ENCODE peak calls at places on chromosomes 16 and 17, in seven cellular contexts. M is prostate gland, O is neuronal stem cell, Q is mesendoderm, A is cardiac muscle cell, R is heart left ventricle, I is heart right ventricle. C is an unnamed sample.

GRCh38 chr17:48429156-48429555 is 858 bp downstream of the SKAP1 start:
- DNase-seq in R (no peak), Q (peak), O (no peak), A (no peak), I (no peak), M (no peak), C (no peak)

GRCh38 chr17:8366231-8366630 is 10.3 kb downstream of the KRABD2 start:
- DNase-seq in I (no peak), Q (no peak), M (no peak), O (no peak), R (no peak), A (peak), C (no peak)

GRCh38 chr17:17947966-17948365 is 24.2 kb downstream of the TOM1L2 start:
- DNase-seq in O (no peak), A (no peak), Q (no peak), R (no peak), I (no peak), M (no peak), C (no peak)

GRCh38 chr16:4597174-4597573 is 17.5 kb downstream of the UBALD1 start:
- DNase-seq in M (no peak), R (no peak), I (no peak), A (no peak), O (no peak), Q (no peak), C (no peak)

GRCh38 chr17:35809855-35810461 is 674 bp downstream of the TAF15 start:
- DNase-seq in A (no peak), M (no peak), R (no peak), I (no peak), Q (no peak), O (no peak), C (no peak)

GRCh38 chr17:35730400-35731005 is 936 bp upstream of the RASL10B start:
- DNase-seq in R (no peak), O (no peak), Q (no peak), I (no peak), A (no peak), M (no peak), C (no peak)

GRCh38 chr17:2892305-2892971 is 96.2 kb downstream of the RAP1GAP2 start:
- DNase-seq in A (peak), Q (peak), R (peak), O (no peak), I (no peak), M (no peak), C (peak)

GRCh38 chr16:50599494-50599893 is 51.3 kb downstream of the NKD1 start:
- DNase-seq in M (no peak), R (peak), Q (no peak), I (no peak), O (no peak), A (no peak), C (no peak)

GRCh38 chr16:2912330-2913199 is 834 bp downstream of the FLYWCH1 start:
- DNase-seq in A (peak), M (no peak), R (peak), O (no peak), I (peak), Q (peak), C (no peak)

GRCh38 chr16:30027588-30028437 is 3.3 kb downstream of the TLCD3B start:
- DNase-seq in R (no peak), M (no peak), I (no peak), Q (no peak), A (no peak), O (no peak), C (peak)

GRCh38 chr16:526181-527014 is 1.1 kb upstream of the CAPN15 start:
- DNase-seq in A (peak), Q (peak), O (no peak), R (peak), I (peak), M (no peak), C (peak)

GRCh38 chr17:34582185-34582900 is 3.0 kb downstream of the TMEM132E start:
- DNase-seq in A (no peak), O (no peak), I (no peak), R (no peak), Q (no peak), M (no peak), C (no peak)

GRCh38 chr17:39123627-39124026 is 27.8 kb downstream of the PLXDC1 start:
- DNase-seq in O (no peak), R (peak), A (no peak), I (no peak), Q (no peak), M (peak), C (peak)

GRCh38 chr17:38621538-38621937 is 15.8 kb upstream of the SRCIN1 start:
- DNase-seq in Q (no peak), R (no peak), A (no peak), M (no peak), I (no peak), O (no peak), C (no peak)

GRCh38 chr16:71929048-71929447 is 33.7 kb downstream of the IST1 start:
- DNase-seq in A (peak), Q (peak), R (peak), O (no peak), I (peak), M (no peak), C (peak)

GRCh38 chr16:10497132-10498088 is 83.0 kb downstream of the EMP2 start:
- DNase-seq in O (no peak), A (no peak), M (no peak), R (no peak), Q (no peak), I (no peak), C (no peak)

GRCh38 chr17:35700157-35700556 is 31.3 kb upstream of the RASL10B start:
- DNase-seq in M (no peak), I (no peak), A (no peak), R (no peak), O (no peak), Q (no peak), C (no peak)

GRCh38 chr17:43431741-43432523 is 33.1 kb downstream of the ARL4D start:
- DNase-seq in A (peak), R (no peak), Q (no peak), O (no peak), I (peak), M (no peak), C (no peak)

GRCh38 chr16:11797957-11798299 is 870 bp upstream of the ZC3H7A start:
- DNase-seq in I (no peak), A (no peak), M (no peak), R (no peak), O (no peak), Q (no peak), C (peak)

GRCh38 chr17:81651692-81652091 is 4.7 kb downstream of the PDE6G start:
- DNase-seq in R (no peak), I (no peak), O (no peak), Q (no peak), M (no peak), A (peak), C (peak)

GRCh38 chr16:86664518-86665318 is 86.4 kb downstream of the FOXL1 start:
- DNase-seq in O (no peak), Q (peak), M (no peak), A (peak), I (no peak), R (peak), C (peak)

GRCh38 chr17:60901222-60901621 is 223.6 kb downstream of the BCAS3 start:
- DNase-seq in M (no peak), I (no peak), R (no peak), O (no peak), A (peak), Q (no peak), C (no peak)

GRCh38 chr17:31595076-31595475 is 203.6 kb downstream of the RAB11FIP4 start:
- DNase-seq in Q (peak), O (no peak), M (no peak), I (no peak), A (no peak), R (no peak), C (no peak)

GRCh38 chr16:80932725-80933124 is 74.0 kb downstream of the CMC2 start:
- DNase-seq in I (peak), R (peak), A (peak), O (no peak), M (peak), Q (no peak), C (no peak)

GRCh38 chr16:50202926-50203624 is 50.0 kb downstream of the TENT4B start:
- DNase-seq in M (no peak), O (no peak), Q (peak), I (no peak), A (peak), R (no peak), C (peak)

GRCh38 chr17:81388612-81389367 is 6.5 kb upstream of the BAHCC1 start:
- DNase-seq in O (no peak), R (peak), I (no peak), M (no peak), Q (peak), A (no peak), C (peak)

GRCh38 chr17:33651631-33652030 is 358.5 kb upstream of the ASIC2 start:
- DNase-seq in O (no peak), M (no peak), Q (peak), R (no peak), A (no peak), I (no peak), C (no peak)

DNA sequence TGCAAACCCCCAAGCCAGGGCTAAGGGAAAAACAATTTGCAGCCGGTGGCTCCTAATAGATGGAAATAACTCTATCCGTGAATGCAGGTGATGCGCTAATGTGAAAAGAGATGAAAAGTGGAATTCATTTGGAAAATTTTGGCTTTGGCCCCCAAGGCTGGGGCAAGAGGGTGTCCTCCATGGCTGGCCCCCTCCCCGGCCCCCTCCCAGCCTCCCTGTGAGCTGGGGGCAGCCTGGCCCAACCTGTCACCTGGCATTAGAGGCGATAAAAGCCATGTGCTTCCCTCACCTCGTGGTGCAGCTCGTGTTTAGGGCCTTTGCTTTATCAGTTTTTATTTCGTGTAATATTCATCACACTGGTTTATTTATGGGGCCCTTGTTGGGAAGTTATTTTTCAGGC is 267.2 kb downstream of the ENGASE start:
- DNase-seq in A (no peak), I (no peak), M (no peak), Q (no peak), R (no peak), O (no peak), C (no peak)
- H3K27ac ChIP-seq in A (no peak), I (no peak), M (no peak), Q (no peak), R (no peak), O (no peak), C (no peak)

GRCh38 chr16:66147338-66147737 is 219.2 kb upstream of the CDH5 start:
- DNase-seq in O (no peak), R (no peak), A (no peak), M (no peak), Q (no peak), I (no peak), C (no peak)
- H3K4me3 ChIP-seq in O (no peak), R (no peak), A (no peak), M (no peak), Q (no peak), I (no peak), C (no peak)

DNA sequence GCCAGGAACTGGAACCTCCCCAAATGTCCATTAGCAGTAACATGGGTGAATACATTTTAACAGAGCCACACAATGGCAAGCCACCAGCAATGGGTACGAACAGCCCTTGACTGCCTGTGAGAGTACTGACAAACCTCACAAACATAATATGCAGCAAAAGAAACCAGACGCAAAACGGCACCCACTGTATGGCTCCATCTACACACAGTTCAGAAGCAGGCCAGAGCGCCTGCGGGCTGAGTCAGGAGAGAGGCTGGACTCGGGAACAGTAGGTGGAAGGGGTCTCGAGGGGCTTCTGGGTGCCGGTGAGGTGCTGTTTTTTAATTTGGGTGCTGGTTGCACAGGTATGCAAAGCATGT is 77.4 kb upstream of the TOB1 start:
- DNase-seq in O (no peak), M (no peak), Q (no peak), I (no peak), A (no peak), R (no peak), C (no peak)
- H3K27ac ChIP-seq in O (no peak), M (peak), Q (no peak), I (peak), A (peak), R (peak), C (no peak)

GRCh38 chr16:57282510-57283213 is 1.8 kb downstream of the PLLP start:
- DNase-seq in O (no peak), I (no peak), M (no peak), Q (no peak), A (no peak), R (no peak), C (no peak)

GRCh38 chr16:57284206-57284951 is at the start of gene PLLP:
- DNase-seq in M (no peak), I (no peak), R (no peak), O (no peak), A (peak), Q (peak), C (peak)

GRCh38 chr16:57284952-57285263 is 436 bp upstream of the PLLP start:
- DNase-seq in O (no peak), I (no peak), Q (peak), A (no peak), R (no peak), M (no peak), C (no peak)

GRCh38 chr16:57283214-57283955 is 1.1 kb downstream of the PLLP start:
- DNase-seq in Q (no peak), A (no peak), O (no peak), M (no peak), I (no peak), R (no peak), C (no peak)

DNA sequence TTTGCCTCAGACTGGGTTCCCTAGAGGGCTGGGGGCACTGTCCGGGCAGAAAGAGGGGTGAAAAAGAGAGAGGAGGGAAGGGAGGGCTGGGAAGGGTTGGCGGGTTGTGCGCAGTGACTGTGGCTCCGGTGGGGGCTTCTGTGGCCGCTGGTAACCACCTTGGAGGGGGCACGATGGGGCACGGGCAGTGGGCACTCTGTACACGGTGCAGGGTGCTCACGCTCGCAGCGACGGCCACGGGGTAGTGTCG is 591 bp downstream of the PLLP start:
- DNase-seq in R (no peak), M (no peak), I (no peak), Q (no peak), O (no peak), A (no peak), C (no peak)
- H3K4me3 ChIP-seq in R (peak), M (peak), I (no peak), Q (no peak), O (no peak), A (peak), C (no peak)

GRCh38 chr16:51939371-51940005 is 607.5 kb downstream of the TOX3 start:
- DNase-seq in R (no peak), O (no peak), M (no peak), Q (no peak), I (no peak), A (no peak), C (no peak)
- H3K27ac ChIP-seq in R (no peak), O (no peak), M (no peak), Q (no peak), I (no peak), A (no peak), C (no peak)

GRCh38 chr16:87955302-87956168 is 4.3 kb downstream of the BANP start:
- DNase-seq in O (no peak), M (no peak), A (no peak), Q (no peak), I (no peak), R (no peak), C (no peak)

GRCh38 chr16:87956169-87956770 is 5.0 kb downstream of the BANP start:
- DNase-seq in Q (peak), R (peak), I (peak), M (no peak), A (peak), O (peak), C (no peak)

GRCh38 chr16:87958632-87959031 is 7.4 kb downstream of the BANP start:
- DNase-seq in M (no peak), R (no peak), Q (no peak), I (no peak), O (no peak), A (no peak), C (no peak)

GRCh38 chr16:87957296-87958069 is 6.2 kb downstream of the BANP start:
- DNase-seq in R (no peak), M (no peak), O (no peak), Q (no peak), I (no peak), A (no peak), C (no peak)

GRCh38 chr16:87956771-87957279 is 5.6 kb downstream of the BANP start:
- DNase-seq in O (no peak), I (no peak), R (no peak), Q (peak), M (no peak), A (peak), C (peak)
- H3K4me3 ChIP-seq in O (peak), I (no peak), R (no peak), Q (no peak), M (no peak), A (no peak), C (no peak)

DNA sequence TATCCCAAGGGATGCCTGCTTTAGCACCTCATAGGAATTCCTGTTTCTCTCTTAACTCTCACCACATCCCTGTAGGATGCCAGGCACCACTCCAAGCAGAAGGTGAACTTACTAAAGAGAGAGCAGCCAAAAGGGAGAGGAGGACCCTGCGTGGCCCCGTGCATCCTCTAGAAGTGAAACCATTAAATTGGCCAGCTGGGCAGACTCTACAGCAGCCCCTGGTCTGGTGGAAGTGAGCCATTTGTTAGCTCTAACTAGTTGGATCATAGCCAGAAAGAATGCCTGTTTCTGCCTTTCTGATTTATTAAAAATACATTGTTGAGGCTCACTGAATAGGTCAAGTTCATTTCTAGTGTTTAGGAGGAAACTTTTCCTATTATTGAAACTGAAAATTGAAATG is 22.3 kb downstream of the TMEM11 start:
- DNase-seq in I (no peak), A (no peak), Q (no peak), M (no peak), O (no peak), R (no peak), C (no peak)
- H3K27ac ChIP-seq in I (no peak), A (no peak), Q (no peak), M (peak), O (no peak), R (peak), C (no peak)

C was measured in SJCRH30.